ENCODE peak calls at places on chromosomes 12 and 14, in nine cellular contexts. One of them, this sample, is unnamed.

GRCh38 chr12:62848418-62848817 is 86.5 kb downstream of the PPM1H start:
- DNase-seq in activated CD4-positive, alpha-beta T cell treated with anti-CD3 and anti-CD28 coated beads, Interleukin-2, amount 50 U/mL, for 1 hour: no peak
- DNase-seq in IMR-90: peak
- DNase-seq in germinal center: no peak
- DNase-seq in EL: peak
- DNase-seq in COR-L47: no peak
- DNase-seq in activated CD8-positive, alpha-beta T cell treated with anti-CD3 and anti-CD28 coated beads for 36 hours: peak
- DNase-seq in fibroblast of pulmonary artery: peak
- DNase-seq in astrocyte of the spinal cord: peak
- DNase-seq in this sample: no peak

GRCh38 chr12:45725631-45726593 is 3.6 kb upstream of the ARID2 start:
- DNase-seq in activated CD8-positive, alpha-beta T cell treated with anti-CD3 and anti-CD28 coated beads for 36 hours: peak
- DNase-seq in EL: peak
- DNase-seq in COR-L47: no peak
- DNase-seq in activated CD4-positive, alpha-beta T cell treated with anti-CD3 and anti-CD28 coated beads, Interleukin-2, amount 50 U/mL, for 1 hour: no peak
- DNase-seq in fibroblast of pulmonary artery: peak
- DNase-seq in germinal center: peak
- DNase-seq in astrocyte of the spinal cord: peak
- DNase-seq in IMR-90: peak
- DNase-seq in this sample: no peak

GRCh38 chr12:70784042-70784668 is 136.4 kb downstream of the PTPRR start:
- DNase-seq in activated CD8-positive, alpha-beta T cell treated with anti-CD3 and anti-CD28 coated beads for 36 hours: no peak
- DNase-seq in COR-L47: no peak
- DNase-seq in germinal center: no peak
- DNase-seq in IMR-90: no peak
- DNase-seq in EL: no peak
- DNase-seq in activated CD4-positive, alpha-beta T cell treated with anti-CD3 and anti-CD28 coated beads, Interleukin-2, amount 50 U/mL, for 1 hour: no peak
- DNase-seq in fibroblast of pulmonary artery: no peak
- DNase-seq in astrocyte of the spinal cord: no peak
- DNase-seq in this sample: no peak

GRCh38 chr12:25423355-25423754 is 129.7 kb downstream of the LMNTD1 start:
- DNase-seq in COR-L47: no peak
- DNase-seq in germinal center: no peak
- DNase-seq in activated CD8-positive, alpha-beta T cell treated with anti-CD3 and anti-CD28 coated beads for 36 hours: no peak
- DNase-seq in fibroblast of pulmonary artery: no peak
- DNase-seq in astrocyte of the spinal cord: no peak
- DNase-seq in EL: no peak
- DNase-seq in IMR-90: no peak
- DNase-seq in activated CD4-positive, alpha-beta T cell treated with anti-CD3 and anti-CD28 coated beads, Interleukin-2, amount 50 U/mL, for 1 hour: no peak
- DNase-seq in this sample: peak

GRCh38 chr14:50068496-50068895 is 47.9 kb downstream of the VCPKMT start:
- DNase-seq in germinal center: no peak
- DNase-seq in astrocyte of the spinal cord: no peak
- DNase-seq in activated CD4-positive, alpha-beta T cell treated with anti-CD3 and anti-CD28 coated beads, Interleukin-2, amount 50 U/mL, for 1 hour: no peak
- DNase-seq in IMR-90: no peak
- DNase-seq in EL: no peak
- DNase-seq in fibroblast of pulmonary artery: no peak
- DNase-seq in activated CD8-positive, alpha-beta T cell treated with anti-CD3 and anti-CD28 coated beads for 36 hours: no peak
- DNase-seq in COR-L47: no peak
- DNase-seq in this sample: no peak

GRCh38 chr14:30855345-30856037 is 18.9 kb upstream of the COCH start:
- DNase-seq in COR-L47: no peak
- DNase-seq in germinal center: no peak
- DNase-seq in EL: no peak
- DNase-seq in activated CD8-positive, alpha-beta T cell treated with anti-CD3 and anti-CD28 coated beads for 36 hours: peak
- DNase-seq in activated CD4-positive, alpha-beta T cell treated with anti-CD3 and anti-CD28 coated beads, Interleukin-2, amount 50 U/mL, for 1 hour: no peak
- DNase-seq in fibroblast of pulmonary artery: no peak
- DNase-seq in astrocyte of the spinal cord: no peak
- DNase-seq in IMR-90: no peak
- DNase-seq in this sample: no peak

GRCh38 chr12:2288875-2289274 is 236.1 kb downstream of the CACNA1C start:
- DNase-seq in EL: peak
- DNase-seq in activated CD4-positive, alpha-beta T cell treated with anti-CD3 and anti-CD28 coated beads, Interleukin-2, amount 50 U/mL, for 1 hour: no peak
- DNase-seq in IMR-90: no peak
- DNase-seq in COR-L47: no peak
- DNase-seq in fibroblast of pulmonary artery: no peak
- DNase-seq in activated CD8-positive, alpha-beta T cell treated with anti-CD3 and anti-CD28 coated beads for 36 hours: no peak
- DNase-seq in astrocyte of the spinal cord: no peak
- DNase-seq in germinal center: no peak
- DNase-seq in this sample: no peak

GRCh38 chr12:25054076-25054782 is 105.3 kb upstream of the BCAT1 start:
- DNase-seq in COR-L47: no peak
- DNase-seq in activated CD4-positive, alpha-beta T cell treated with anti-CD3 and anti-CD28 coated beads, Interleukin-2, amount 50 U/mL, for 1 hour: no peak
- DNase-seq in IMR-90: no peak
- DNase-seq in fibroblast of pulmonary artery: no peak
- DNase-seq in EL: no peak
- DNase-seq in astrocyte of the spinal cord: peak
- DNase-seq in activated CD8-positive, alpha-beta T cell treated with anti-CD3 and anti-CD28 coated beads for 36 hours: no peak
- DNase-seq in germinal center: no peak
- DNase-seq in this sample: no peak

GRCh38 chr12:55816876-55817351 is 610 bp downstream of the SARNP start:
- DNase-seq in activated CD4-positive, alpha-beta T cell treated with anti-CD3 and anti-CD28 coated beads, Interleukin-2, amount 50 U/mL, for 1 hour: no peak
- DNase-seq in fibroblast of pulmonary artery: peak
- DNase-seq in COR-L47: no peak
- DNase-seq in EL: peak
- DNase-seq in IMR-90: peak
- DNase-seq in astrocyte of the spinal cord: no peak
- DNase-seq in activated CD8-positive, alpha-beta T cell treated with anti-CD3 and anti-CD28 coated beads for 36 hours: no peak
- DNase-seq in germinal center: peak
- DNase-seq in this sample: no peak

GRCh38 chr12:91326043-91327027 is 143.7 kb upstream of the DCN start:
- DNase-seq in fibroblast of pulmonary artery: peak
- DNase-seq in astrocyte of the spinal cord: peak
- DNase-seq in activated CD8-positive, alpha-beta T cell treated with anti-CD3 and anti-CD28 coated beads for 36 hours: peak
- DNase-seq in germinal center: peak
- DNase-seq in EL: peak
- DNase-seq in activated CD4-positive, alpha-beta T cell treated with anti-CD3 and anti-CD28 coated beads, Interleukin-2, amount 50 U/mL, for 1 hour: peak
- DNase-seq in COR-L47: peak
- DNase-seq in IMR-90: peak
- DNase-seq in this sample: no peak

This sample was measured in mucosa of descending colon.